ENCODE peak calls at places on chromosomes 12 and 14, in eight cellular contexts. F, E, P, I, O, G, S and Y are unnamed samples.

GRCh38 chr14:30748343-30748742 is 126.0 kb upstream of the COCH start:
- ATAC-seq in F (no peak), E (no peak), P (no peak), I (no peak), O (no peak), G (no peak), S (no peak), Y (no peak)

GRCh38 chr14:91912035-91912434 is 35.5 kb downstream of the FBLN5 start:
- ATAC-seq in F (no peak), E (no peak), P (no peak), I (peak), O (no peak), G (no peak), S (no peak), Y (no peak)

GRCh38 chr14:105709281-105710118 is 183.1 kb downstream of the TMEM121 start:
- ATAC-seq in F (no peak), E (no peak), P (peak), I (peak), O (no peak), G (no peak), S (no peak), Y (peak)

GRCh38 chr14:21734457-21735074 is 60.9 kb upstream of the OR4E1 start:
- ATAC-seq in F (peak), E (peak), P (peak), I (peak), O (peak), G (peak), S (peak), Y (no peak)

GRCh38 chr12:26410686-26411085 is 215.3 kb downstream of the SSPN start:
- ATAC-seq in F (no peak), E (no peak), P (no peak), I (no peak), O (no peak), G (no peak), S (no peak), Y (no peak)

GRCh38 chr14:97390031-97390729 is 593.0 kb downstream of the VRK1 start:
- ATAC-seq in F (no peak), E (no peak), P (no peak), I (peak), O (no peak), G (no peak), S (no peak), Y (no peak)

GRCh38 chr12:131494141-131494733 is 216.7 kb upstream of the SFSWAP start:
- ATAC-seq in F (no peak), E (no peak), P (no peak), I (no peak), O (no peak), G (no peak), S (no peak), Y (no peak)

GRCh38 chr12:90253674-90254181 is 545.1 kb upstream of the ATP2B1 start:
- ATAC-seq in F (peak), E (peak), P (peak), I (peak), O (peak), G (peak), S (no peak), Y (peak)

GRCh38 chr14:35480119-35480769 is 53.7 kb upstream of the INSM2 start:
- ATAC-seq in F (peak), E (no peak), P (no peak), I (no peak), O (no peak), G (no peak), S (no peak), Y (no peak)

GRCh38 chr12:116939734-116940133 is 29.0 kb downstream of the FBXW8 start:
- ATAC-seq in F (no peak), E (no peak), P (no peak), I (no peak), O (no peak), G (no peak), S (no peak), Y (no peak)

GRCh38 chr12:127342861-127343260 is 924.1 kb upstream of the TMEM132C start:
- ATAC-seq in F (no peak), E (no peak), P (no peak), I (no peak), O (no peak), G (no peak), S (no peak), Y (no peak)

GRCh38 chr12:109612975-109613502 is 39.4 kb downstream of the MVK start:
- ATAC-seq in F (no peak), E (no peak), P (no peak), I (no peak), O (no peak), G (no peak), S (peak), Y (peak)